ENCODE peak calls at places on chromosomes 1 and 21, in seven cellular contexts. L, S, A, M, U, G and H are unnamed samples.

GRCh38 chr21:32812035-32812434 is 40.5 kb upstream of the PAXBP1 start:
- DNase-seq in A (no peak), G (no peak), U (peak), M (no peak), L (no peak), S (peak), H (no peak)

GRCh38 chr1:233326995-233327937 is at the start of gene MAP3K21:
- DNase-seq in M (peak), G (peak), U (peak), A (peak), L (peak), S (peak), H (peak)

GRCh38 chr1:162829268-162829667 is 31.7 kb downstream of the CCDC190 start:
- DNase-seq in G (no peak), U (no peak), L (no peak), A (no peak), M (no peak), S (no peak), H (no peak)

GRCh38 chr1:70044832-70045231 is 160.5 kb downstream of the LRRC40 start:
- DNase-seq in L (no peak), G (peak), M (no peak), A (no peak), S (no peak), U (peak), H (no peak)

GRCh38 chr1:54904476-54905048 is 17.6 kb upstream of the DHCR24 start:
- DNase-seq in M (no peak), A (no peak), U (peak), L (no peak), G (no peak), S (no peak), H (no peak)

GRCh38 chr1:10161121-10161520 is 49.2 kb upstream of the KIF1B start:
- DNase-seq in U (no peak), L (no peak), M (no peak), A (no peak), S (no peak), G (no peak), H (no peak)

GRCh38 chr21:42593007-42593814 is 60.2 kb upstream of the PDE9A start:
- DNase-seq in S (peak), A (peak), U (peak), G (peak), M (peak), L (no peak), H (peak)

GRCh38 chr21:34613679-34614442 is 1.1 kb downstream of the RCAN1 start:
- DNase-seq in L (no peak), G (peak), M (peak), A (no peak), S (no peak), U (peak), H (no peak)

GRCh38 chr1:104878203-104878911 is 1128.7 kb downstream of the AMY1C start:
- DNase-seq in G (no peak), M (peak), L (no peak), A (no peak), S (no peak), U (no peak), H (no peak)

GRCh38 chr1:226425431-226426031 is 17.6 kb upstream of the PARP1 start:
- DNase-seq in S (no peak), M (no peak), G (no peak), L (no peak), A (no peak), U (no peak), H (no peak)

GRCh38 chr1:151763990-151764389 is 694 bp upstream of the MRPL9 start:
- DNase-seq in A (no peak), G (peak), U (peak), S (no peak), L (no peak), M (no peak), H (no peak)

GRCh38 chr1:220906561-220907334 is 27.5 kb downstream of the HLX start:
- DNase-seq in A (no peak), G (peak), L (no peak), S (no peak), M (no peak), U (no peak), H (no peak)

GRCh38 chr1:149963358-149963757 is 26.7 kb upstream of the MTMR11 start:
- DNase-seq in M (no peak), L (no peak), G (no peak), A (no peak), S (no peak), U (no peak), H (no peak)

GRCh38 chr1:228003461-228004330 is 3.1 kb upstream of the WNT3A start:
- DNase-seq in G (no peak), U (no peak), A (no peak), M (no peak), L (no peak), S (peak), H (no peak)

GRCh38 chr1:11441211-11441952 is 37.6 kb upstream of the DISP3 start:
- DNase-seq in A (no peak), U (no peak), G (no peak), S (no peak), L (no peak), M (no peak), H (no peak)

GRCh38 chr1:234262007-234262753 is 111.1 kb upstream of the COA6 start:
- DNase-seq in S (no peak), A (no peak), U (no peak), L (no peak), G (peak), M (no peak), H (no peak)

GRCh38 chr21:41369915-41370839 is 8.3 kb downstream of the MX2 start:
- DNase-seq in G (peak), L (no peak), S (peak), M (no peak), U (no peak), A (peak), H (no peak)

GRCh38 chr1:99544328-99544727 is 101.6 kb upstream of the PALMD start:
- DNase-seq in M (no peak), S (no peak), A (no peak), L (no peak), U (peak), G (peak), H (no peak)

GRCh38 chr1:27235827-27236226 is 1.4 kb downstream of the WDTC1 start:
- DNase-seq in L (no peak), G (no peak), M (peak), A (no peak), S (no peak), U (peak), H (no peak)

GRCh38 chr1:175514309-175515001 is 228.9 kb downstream of the TNR start:
- DNase-seq in M (no peak), G (peak), L (no peak), S (no peak), A (no peak), U (peak), H (no peak)

GRCh38 chr1:57017717-57018116 is 51.9 kb upstream of the C8B start:
- DNase-seq in S (no peak), M (peak), G (no peak), L (no peak), A (no peak), U (no peak), H (no peak)

GRCh38 chr1:247209306-247209900 is 37.6 kb upstream of the ZNF124 start:
- DNase-seq in G (peak), U (no peak), S (no peak), A (no peak), L (no peak), M (no peak), H (no peak)

GRCh38 chr1:88036345-88036999 is 647.6 kb upstream of the PKN2 start:
- DNase-seq in S (no peak), G (no peak), L (no peak), A (no peak), M (no peak), U (no peak), H (no peak)